ENCODE peak calls at places on chromosome 20, in five cellular contexts. I is GM23338, D is keratinocyte, N is hepatocyte, W is GM12878. C is an unnamed sample.

GRCh38 chr20:63186528-63187316 is 29.2 kb downstream of the YTHDF1 start:
- DNase-seq in I (no peak), D (no peak), N (no peak), W (no peak), C (no peak)

GRCh38 chr20:59820204-59821041 is 113.0 kb downstream of the SYCP2 start:
- DNase-seq in I (no peak), D (no peak), N (no peak), W (no peak), C (no peak)

GRCh38 chr20:19566226-19566960 is 191.7 kb upstream of the RIN2 start:
- DNase-seq in I (no peak), D (no peak), N (no peak), W (no peak), C (no peak)

GRCh38 chr20:36301359-36302119 is 4.6 kb upstream of the DLGAP4 start:
- DNase-seq in I (no peak), D (no peak), N (no peak), W (no peak), C (no peak)

GRCh38 chr20:63429992-63430391 is 42.5 kb downstream of the KCNQ2 start:
- DNase-seq in I (no peak), D (no peak), N (no peak), W (no peak), C (no peak)

GRCh38 chr20:57323034-57323433 is 6.6 kb upstream of the SPO11 start:
- DNase-seq in I (peak), D (peak), N (peak), W (no peak), C (no peak)

GRCh38 chr20:57685134-57685851 is 24.5 kb downstream of the PMEPA1 start:
- DNase-seq in I (no peak), D (no peak), N (no peak), W (no peak), C (no peak)

GRCh38 chr20:13119583-13119982 is 101.5 kb upstream of the ISM1 start:
- DNase-seq in I (peak), D (no peak), N (peak), W (no peak), C (peak)

GRCh38 chr20:17571153-17571527 is 1.3 kb downstream of the DSTN start:
- DNase-seq in I (no peak), D (no peak), N (no peak), W (no peak), C (peak)

GRCh38 chr20:51456511-51457280 is 85.8 kb downstream of the NFATC2 start:
- DNase-seq in I (peak), D (peak), N (peak), W (no peak), C (peak)

GRCh38 chr20:2708073-2708415 is 15.5 kb downstream of the EBF4 start:
- DNase-seq in I (no peak), D (no peak), N (no peak), W (no peak), C (no peak)

GRCh38 chr20:62321521-62321948 is 18.7 kb downstream of the ADRM1 start:
- DNase-seq in I (peak), D (no peak), N (peak), W (no peak), C (peak)

DNA sequence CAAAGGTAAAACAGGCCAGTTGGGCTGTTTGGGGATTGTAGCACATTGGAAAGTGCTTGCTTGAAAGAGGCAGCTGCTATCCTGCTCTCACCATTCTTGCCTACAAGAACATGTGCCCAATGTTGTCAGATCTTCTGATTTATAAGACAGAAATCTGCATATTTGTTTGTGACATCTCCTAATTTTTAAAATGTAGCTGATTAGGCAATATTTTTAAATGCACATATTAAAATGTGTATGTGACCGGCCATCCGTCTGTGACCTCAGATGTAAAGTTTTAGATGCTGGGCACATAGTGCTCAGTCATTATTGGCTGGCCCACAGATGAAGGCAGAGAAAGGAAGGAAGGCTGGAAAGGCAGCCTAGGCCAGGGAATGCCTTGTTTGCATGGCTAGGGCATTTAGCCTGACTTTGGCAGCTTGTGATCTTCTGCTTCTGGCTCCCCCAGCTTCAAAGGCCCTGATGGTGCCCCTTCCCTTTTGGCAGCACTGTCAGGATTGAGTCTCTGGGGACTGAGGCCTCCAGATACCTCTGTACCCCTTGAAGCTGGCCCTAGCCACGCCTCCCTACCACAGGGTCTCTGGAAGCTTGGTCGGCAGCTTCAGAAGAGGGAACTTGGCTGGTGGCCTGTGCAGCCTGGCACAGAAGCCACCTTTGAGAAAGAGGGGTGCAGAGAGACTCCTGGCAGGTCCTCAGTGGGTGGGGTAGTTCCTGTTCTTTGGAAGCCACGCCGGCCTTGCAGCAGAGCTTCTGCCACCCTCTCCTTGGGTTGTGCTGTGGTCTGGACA is 6.5 kb downstream of the SNPH start:
- DNase-seq in I (no peak), D (no peak), N (no peak), W (no peak), C (no peak)
- H3K4me2 ChIP-seq in I (no peak), D (no peak), N (no peak), W (no peak), C (no peak)

GRCh38 chr20:25148181-25148981 is 47.1 kb upstream of the ENTPD6 start:
- DNase-seq in I (peak), D (no peak), N (no peak), W (no peak), C (peak)
- H2AFZ ChIP-seq in I (peak), D (peak), N (no peak), W (peak), C (peak)

GRCh38 chr20:44081476-44081875 is 105.5 kb downstream of the JPH2 start:
- DNase-seq in I (no peak), D (no peak), N (no peak), W (no peak), C (no peak)
- H3K4me2 ChIP-seq in I (no peak), D (no peak), N (no peak), W (no peak), C (no peak)

DNA sequence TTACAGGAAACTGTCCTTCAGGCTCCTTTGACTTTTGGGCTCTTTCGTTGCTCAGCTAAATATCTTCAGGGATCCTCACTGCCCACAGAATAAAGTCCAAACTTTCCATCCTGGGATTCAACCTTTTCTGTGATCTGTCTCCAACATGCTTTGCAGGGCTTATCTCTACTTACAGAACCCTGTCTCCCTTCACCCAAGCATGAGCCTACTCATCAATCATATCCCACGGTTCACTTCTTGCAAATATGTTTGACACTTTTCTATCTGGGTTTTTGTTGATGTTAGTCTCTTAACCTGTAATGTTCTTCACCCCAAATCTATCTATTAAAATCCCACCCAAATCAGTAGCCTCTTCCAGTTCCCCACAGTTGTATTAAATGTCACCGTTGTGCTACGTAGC is 327.3 kb upstream of the RNF24 start:
- DNase-seq in I (no peak), D (no peak), N (no peak), W (no peak), C (no peak)
- H2AFZ ChIP-seq in I (peak), D (no peak), N (no peak), W (no peak), C (no peak)

DNA sequence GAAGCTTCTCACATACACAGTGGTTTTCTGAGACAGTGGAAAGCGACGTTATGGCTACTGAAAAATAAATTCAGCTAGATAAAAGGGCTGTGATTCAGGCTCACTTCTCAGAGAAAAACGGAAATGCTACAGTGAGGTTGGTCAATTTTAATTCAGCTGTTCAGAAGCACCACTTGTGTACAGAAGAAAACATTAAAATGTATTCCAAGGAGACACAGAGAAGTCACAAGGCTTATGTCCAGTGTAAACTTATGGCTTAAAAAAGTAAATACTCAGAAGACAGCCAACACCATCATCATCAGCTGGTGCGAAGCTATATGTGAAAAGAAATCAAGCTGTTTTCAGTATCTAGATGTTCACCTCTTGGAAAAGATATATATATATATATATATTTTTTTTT is 68.6 kb downstream of the ABHD12 start:
- DNase-seq in I (no peak), D (no peak), N (no peak), W (no peak), C (no peak)
- H3K4me2 ChIP-seq in I (no peak), D (no peak), N (no peak), W (no peak), C (no peak)

GRCh38 chr20:46964299-46965123 is 69.9 kb downstream of the EYA2 start:
- DNase-seq in I (no peak), D (no peak), N (no peak), W (no peak), C (no peak)
- H2AFZ ChIP-seq in I (no peak), D (no peak), N (no peak), W (no peak), C (no peak)

GRCh38 chr20:47506850-47507249 is 5.2 kb downstream of the NCOA3 start:
- DNase-seq in I (no peak), D (no peak), N (no peak), W (no peak), C (no peak)

GRCh38 chr20:47508228-47508752 is 6.6 kb downstream of the NCOA3 start:
- DNase-seq in I (no peak), D (no peak), N (no peak), W (no peak), C (no peak)

GRCh38 chr20:47506335-47506734 is 4.6 kb downstream of the NCOA3 start:
- DNase-seq in I (no peak), D (no peak), N (no peak), W (no peak), C (no peak)

GRCh38 chr20:47509104-47509661 is 7.5 kb downstream of the NCOA3 start:
- DNase-seq in I (no peak), D (no peak), N (no peak), W (no peak), C (no peak)

GRCh38 chr20:47509685-47510084 is 8.0 kb downstream of the NCOA3 start:
- DNase-seq in I (no peak), D (no peak), N (no peak), W (no peak), C (no peak)
- H3K4me2 ChIP-seq in I (no peak), D (no peak), N (no peak), W (peak), C (no peak)